ENCODE peak calls at places on chromosomes 2 and 18, in four cellular contexts. P, H, A and M are unnamed samples.
A peak's percentile ranks its signal among the peaks of the same experiment; 100 is the strongest.

GRCh38 chr18:60746491-60746890 is 373.9 kb upstream of the MC4R start:
- DNase-seq in P (no peak), H (no peak), A (no peak), M (peak; percentile 45)

GRCh38 chr2:2765839-2766495 is 434.9 kb upstream of the MYT1L start:
- DNase-seq in P (no peak), H (no peak), A (peak; percentile 9), M (peak; percentile 10)

GRCh38 chr2:202716953-202717597 is 82.3 kb downstream of the FAM117B start:
- DNase-seq in P (no peak), H (no peak), A (no peak), M (no peak)

GRCh38 chr2:1854747-1855146 is 110.4 kb upstream of the PXDN start:
- DNase-seq in P (peak; percentile 52), H (no peak), A (peak; percentile 96), M (peak; percentile 77)

GRCh38 chr2:107008843-107009242 is 122.9 kb upstream of the ST6GAL2 start:
- DNase-seq in P (no peak), H (no peak), A (no peak), M (no peak)

GRCh38 chr18:34977787-34978532 is 63.3 kb upstream of the MAPRE2 start:
- DNase-seq in P (peak; percentile 31), H (peak; percentile 50), A (peak; percentile 39), M (peak; percentile 87)

GRCh38 chr2:205811387-205811786 is 129.1 kb downstream of the NRP2 start:
- DNase-seq in P (no peak), H (no peak), A (no peak), M (no peak)

GRCh38 chr2:62814132-62814531 is 108.6 kb downstream of the EHBP1 start:
- DNase-seq in P (peak; percentile 59), H (peak; percentile 16), A (no peak), M (no peak)

GRCh38 chr2:223621901-223622300 is 19.7 kb upstream of the SCG2 start:
- DNase-seq in P (no peak), H (no peak), A (no peak), M (peak; percentile 71)

GRCh38 chr2:221715783-221716386 is 143.8 kb upstream of the EPHA4 start:
- DNase-seq in P (no peak), H (no peak), A (no peak), M (peak; percentile 36)

GRCh38 chr2:857081-857480 is 93.6 kb upstream of the SNTG2 start:
- DNase-seq in P (no peak), H (no peak), A (no peak), M (no peak)

GRCh38 chr2:1226766-1227165 is 186.5 kb upstream of the TPO start:
- DNase-seq in P (no peak), H (no peak), A (no peak), M (no peak)

GRCh38 chr2:145421841-145422240 is 901.9 kb upstream of the ZEB2 start:
- DNase-seq in P (peak; percentile 32), H (no peak), A (no peak), M (no peak)

GRCh38 chr2:211367711-211368110 is 811.3 kb downstream of the CPS1 start:
- DNase-seq in P (no peak), H (peak; percentile 45), A (no peak), M (peak; percentile 63)

GRCh38 chr18:42258301-42258965 is 303.4 kb downstream of the PIK3C3 start:
- DNase-seq in P (no peak), H (no peak), A (no peak), M (no peak)

GRCh38 chr18:22930089-22930713 is 2.9 kb upstream of the RBBP8 start:
- DNase-seq in P (peak; percentile 73), H (peak; percentile 80), A (peak; percentile 80), M (peak; percentile 88)

GRCh38 chr18:2997429-2997828 is 15.5 kb downstream of the LPIN2 start:
- DNase-seq in P (no peak), H (no peak), A (no peak), M (peak; percentile 48)

GRCh38 chr2:12057436-12058166 is 311.2 kb downstream of the LPIN1 start:
- DNase-seq in P (peak; percentile 92), H (no peak), A (no peak), M (peak; percentile 21)

GRCh38 chr2:201831469-201831868 is 25.1 kb downstream of the CDK15 start:
- DNase-seq in P (peak; percentile 62), H (no peak), A (no peak), M (no peak)

GRCh38 chr18:58484989-58485962 is 143.6 kb downstream of the ALPK2 start:
- DNase-seq in P (no peak), H (no peak), A (peak; percentile 66), M (peak; percentile 80)

GRCh38 chr2:8676191-8676914 is 5.5 kb upstream of the ID2 start:
- DNase-seq in P (no peak), H (no peak), A (no peak), M (no peak)

GRCh38 chr2:111053825-111054490 is 66.8 kb upstream of the BCL2L11 start:
- DNase-seq in P (no peak), H (no peak), A (no peak), M (no peak)

GRCh38 chr2:25517701-25518100 is 155.7 kb downstream of the DTNB start:
- DNase-seq in P (no peak), H (no peak), A (no peak), M (no peak)

GRCh38 chr2:42924436-42924897 is 132.1 kb upstream of the HAAO start:
- DNase-seq in P (peak; percentile 55), H (no peak), A (no peak), M (no peak)

GRCh38 chr18:46134920-46135675 is 30.9 kb downstream of the HAUS1 start:
- DNase-seq in P (peak; percentile 91), H (no peak), A (peak; percentile 55), M (peak; percentile 35)

GRCh38 chr2:32235315-32235714 is 29.4 kb downstream of the NLRC4 start:
- DNase-seq in P (no peak), H (no peak), A (no peak), M (no peak)

GRCh38 chr2:52178845-52179244 is 1146.9 kb upstream of the NRXN1 start:
- DNase-seq in P (no peak), H (no peak), A (no peak), M (no peak)

GRCh38 chr2:162716122-162716521 is 122.4 kb downstream of the KCNH7 start:
- DNase-seq in P (no peak), H (no peak), A (no peak), M (peak; percentile 13)

GRCh38 chr2:205566556-205567061 is 115.7 kb upstream of the NRP2 start:
- DNase-seq in P (no peak), H (no peak), A (no peak), M (no peak)